ENCODE peak calls at places on chromosomes 6 and 20, in ten cellular contexts. M, S, K, E, J, P, F, Y, Z and X are unnamed samples.

GRCh38 chr20:19880256-19881079 is 122.4 kb downstream of the RIN2 start:
- DNase-seq in M (peak), S (peak), K (peak), E (peak), J (peak), P (no peak), F (no peak), Y (peak), Z (no peak), X (no peak)

GRCh38 chr6:7446644-7447325 is 57.2 kb downstream of the RIOK1 start:
- DNase-seq in M (no peak), S (no peak), K (no peak), E (no peak), J (peak), P (no peak), F (no peak), Y (no peak), Z (no peak), X (no peak)

GRCh38 chr6:23533954-23534725 is 591.9 kb upstream of the NRSN1 start:
- DNase-seq in M (peak), S (no peak), K (peak), E (peak), J (peak), P (no peak), F (no peak), Y (peak), Z (no peak), X (peak)

GRCh38 chr6:30483677-30484279 is 5.5 kb upstream of the HLA-E start:
- DNase-seq in M (peak), S (peak), K (peak), E (peak), J (peak), P (peak), F (no peak), Y (peak), Z (peak), X (peak)

GRCh38 chr6:99905209-99906106 is 88.6 kb downstream of the MCHR2 start:
- DNase-seq in M (peak), S (peak), K (peak), E (peak), J (peak), P (peak), F (no peak), Y (peak), Z (peak), X (peak)

GRCh38 chr6:34836008-34836407 is 44.1 kb downstream of the BLTP3A start:
- DNase-seq in M (no peak), S (peak), K (no peak), E (no peak), J (no peak), P (no peak), F (no peak), Y (no peak), Z (peak), X (no peak)

GRCh38 chr6:31663961-31664789 is 622 bp downstream of the GPANK1 start:
- DNase-seq in M (peak), S (peak), K (peak), E (peak), J (peak), P (no peak), F (no peak), Y (peak), Z (no peak), X (no peak)

GRCh38 chr20:29318871-29319461 is 1938.5 kb upstream of the DEFB115 start:
- DNase-seq in M (no peak), S (no peak), K (no peak), E (no peak), J (no peak), P (no peak), F (no peak), Y (no peak), Z (no peak), X (no peak)

GRCh38 chr6:11869656-11870340 is 91.2 kb upstream of the ADTRP start:
- DNase-seq in M (peak), S (peak), K (peak), E (peak), J (no peak), P (no peak), F (no peak), Y (peak), Z (no peak), X (no peak)

GRCh38 chr20:51541189-51542032 is 1.1 kb downstream of the NFATC2 start:
- DNase-seq in M (peak), S (peak), K (no peak), E (peak), J (peak), P (no peak), F (peak), Y (peak), Z (peak), X (peak)

GRCh38 chr6:57242505-57242904 is 20.4 kb upstream of the RAB23 start:
- DNase-seq in M (peak), S (no peak), K (peak), E (peak), J (peak), P (no peak), F (no peak), Y (peak), Z (no peak), X (no peak)

GRCh38 chr6:14664616-14665315 is 547.2 kb downstream of the CD83 start:
- DNase-seq in M (no peak), S (no peak), K (peak), E (no peak), J (peak), P (peak), F (no peak), Y (peak), Z (no peak), X (no peak)

GRCh38 chr6:85678602-85679444 is 36.1 kb upstream of the SYNCRIP start:
- DNase-seq in M (peak), S (peak), K (peak), E (peak), J (peak), P (peak), F (peak), Y (peak), Z (peak), X (peak)

GRCh38 chr6:35596448-35597442 is 84.0 kb upstream of the TULP1 start:
- DNase-seq in M (peak), S (no peak), K (peak), E (peak), J (peak), P (no peak), F (no peak), Y (peak), Z (no peak), X (no peak)

GRCh38 chr20:18443841-18444240 is 23.0 kb downstream of the DZANK1 start:
- DNase-seq in M (peak), S (no peak), K (no peak), E (peak), J (peak), P (peak), F (no peak), Y (peak), Z (no peak), X (peak)

GRCh38 chr6:341914-342831 is 49.4 kb upstream of the IRF4 start:
- DNase-seq in M (no peak), S (no peak), K (no peak), E (no peak), J (no peak), P (no peak), F (no peak), Y (no peak), Z (no peak), X (no peak)

GRCh38 chr20:35281506-35282101 is 3.0 kb downstream of the EIF6 start:
- DNase-seq in M (no peak), S (no peak), K (no peak), E (no peak), J (no peak), P (no peak), F (no peak), Y (no peak), Z (no peak), X (no peak)

GRCh38 chr20:33894798-33895197 is 83.7 kb downstream of the CHMP4B start:
- DNase-seq in M (peak), S (no peak), K (no peak), E (no peak), J (no peak), P (no peak), F (no peak), Y (no peak), Z (no peak), X (no peak)

GRCh38 chr6:142686719-142686996 is 258.3 kb downstream of the HIVEP2 start:
- DNase-seq in M (no peak), S (no peak), K (no peak), E (no peak), J (no peak), P (no peak), F (no peak), Y (no peak), Z (no peak), X (no peak)

GRCh38 chr20:25339608-25340007 is 51.0 kb downstream of the ABHD12 start:
- DNase-seq in M (no peak), S (no peak), K (no peak), E (no peak), J (no peak), P (no peak), F (no peak), Y (peak), Z (no peak), X (no peak)

GRCh38 chr6:153727910-153728309 is 311.1 kb upstream of the OPRM1 start:
- DNase-seq in M (peak), S (no peak), K (peak), E (no peak), J (peak), P (no peak), F (no peak), Y (no peak), Z (no peak), X (no peak)

GRCh38 chr20:33319986-33320385 is 37.0 kb downstream of the BPIFB1 start:
- DNase-seq in M (no peak), S (no peak), K (no peak), E (no peak), J (no peak), P (no peak), F (no peak), Y (no peak), Z (no peak), X (no peak)

GRCh38 chr6:45075246-45075645 is 252.9 kb upstream of the RUNX2 start:
- DNase-seq in M (peak), S (no peak), K (peak), E (peak), J (peak), P (no peak), F (no peak), Y (peak), Z (no peak), X (no peak)

GRCh38 chr6:30411515-30412207 is 66.7 kb downstream of the RPP21 start:
- DNase-seq in M (peak), S (peak), K (peak), E (peak), J (peak), P (no peak), F (peak), Y (peak), Z (no peak), X (no peak)

GRCh38 chr6:97947841-97948240 is 664.8 kb upstream of the MMS22L start:
- DNase-seq in M (peak), S (peak), K (peak), E (peak), J (peak), P (peak), F (no peak), Y (peak), Z (no peak), X (no peak)

GRCh38 chr6:119026822-119027221 is 51.6 kb downstream of the FAM184A start:
- DNase-seq in M (no peak), S (no peak), K (no peak), E (no peak), J (no peak), P (no peak), F (no peak), Y (no peak), Z (no peak), X (no peak)

GRCh38 chr6:169092375-169092774 is 161.3 kb downstream of the THBS2 start:
- DNase-seq in M (peak), S (no peak), K (peak), E (peak), J (no peak), P (no peak), F (no peak), Y (peak), Z (no peak), X (no peak)

GRCh38 chr20:35303735-35304431 is 11.7 kb upstream of the FAM83C start:
- DNase-seq in M (peak), S (peak), K (peak), E (peak), J (peak), P (peak), F (peak), Y (peak), Z (peak), X (peak)

GRCh38 chr6:155352812-155353211 is 38.5 kb upstream of the TFB1M start:
- DNase-seq in M (peak), S (no peak), K (no peak), E (peak), J (no peak), P (no peak), F (no peak), Y (peak), Z (no peak), X (no peak)

GRCh38 chr20:49444553-49444990 is 37.9 kb downstream of the KCNB1 start:
- DNase-seq in M (no peak), S (no peak), K (no peak), E (no peak), J (no peak), P (no peak), F (no peak), Y (no peak), Z (no peak), X (no peak)

GRCh38 chr6:51049983-51050877 is 231.6 kb downstream of the TFAP2B start:
- DNase-seq in M (no peak), S (no peak), K (peak), E (peak), J (peak), P (no peak), F (no peak), Y (peak), Z (no peak), X (no peak)

GRCh38 chr6:72238021-72238420 is 351.7 kb downstream of the RIMS1 start:
- DNase-seq in M (no peak), S (no peak), K (no peak), E (no peak), J (no peak), P (no peak), F (no peak), Y (no peak), Z (no peak), X (no peak)

GRCh38 chr6:168155193-168155592 is 76.2 kb upstream of the FRMD1 start:
- DNase-seq in M (peak), S (no peak), K (peak), E (peak), J (no peak), P (no peak), F (no peak), Y (peak), Z (no peak), X (no peak)

GRCh38 chr6:121522265-121522664 is 86.8 kb downstream of the GJA1 start:
- DNase-seq in M (peak), S (peak), K (peak), E (peak), J (peak), P (no peak), F (no peak), Y (peak), Z (no peak), X (no peak)

GRCh38 chr6:84258866-84259265 is 31.4 kb upstream of the CEP162 start:
- DNase-seq in M (no peak), S (no peak), K (no peak), E (no peak), J (no peak), P (no peak), F (no peak), Y (no peak), Z (no peak), X (no peak)

GRCh38 chr20:12241065-12241464 is 323.4 kb downstream of the BTBD3 start:
- DNase-seq in M (no peak), S (no peak), K (no peak), E (no peak), J (no peak), P (no peak), F (no peak), Y (no peak), Z (no peak), X (peak)

GRCh38 chr6:19995575-19996257 is 158.5 kb downstream of the ID4 start:
- DNase-seq in M (no peak), S (no peak), K (no peak), E (no peak), J (no peak), P (no peak), F (no peak), Y (no peak), Z (no peak), X (no peak)